ENCODE peak calls at places on chromosome 15, in seven cellular contexts. Q is IMR-90, P is uterus, J is heart right ventricle, F is choroid plexus epithelial cell, Y is heart left ventricle, X is body of pancreas. D is an unnamed sample.
A peak's percentile ranks its signal among the peaks of the same experiment; 100 is the strongest.

GRCh38 chr15:26087881-26088280 is 224.8 kb upstream of the ATP10A start:
- DNase-seq in Q (peak; percentile 12), P (no peak), J (no peak), F (no peak), Y (no peak), X (no peak), D (no peak)

GRCh38 chr15:45457215-45457614 is 65.3 kb downstream of the SLC30A4 start:
- DNase-seq in Q (no peak), P (no peak), J (no peak), F (peak; percentile 9), Y (no peak), X (peak; percentile 20), D (no peak)

GRCh38 chr15:48282186-48282585 is 49.0 kb upstream of the DUT start:
- DNase-seq in Q (peak; percentile 20), P (no peak), J (no peak), F (peak; percentile 66), Y (no peak), X (no peak), D (no peak)

GRCh38 chr15:69021895-69022294 is 7.4 kb downstream of the NOX5 start:
- DNase-seq in Q (peak; percentile 29), P (no peak), J (no peak), F (no peak), Y (no peak), X (no peak), D (no peak)

GRCh38 chr15:95912728-95913127 is 417.8 kb upstream of the NR2F2 start:
- DNase-seq in Q (no peak), P (no peak), J (no peak), F (no peak), Y (no peak), X (no peak), D (no peak)

GRCh38 chr15:87604857-87605446 is 651.6 kb downstream of the NTRK3 start:
- DNase-seq in Q (no peak), P (no peak), J (no peak), F (peak; percentile 46), Y (no peak), X (no peak), D (no peak)

GRCh38 chr15:100671858-100672543 is 69.6 kb downstream of the ASB7 start:
- DNase-seq in Q (peak; percentile 53), P (peak; percentile 48), J (no peak), F (peak; percentile 54), Y (no peak), X (no peak), D (no peak)

GRCh38 chr15:35874260-35874905 is 328.4 kb upstream of the DPH6 start:
- DNase-seq in Q (peak; percentile 93), P (no peak), J (no peak), F (peak; percentile 88), Y (no peak), X (no peak), D (peak; percentile 84)

GRCh38 chr15:69082556-69082955 is 68.1 kb downstream of the NOX5 start:
- DNase-seq in Q (no peak), P (no peak), J (no peak), F (peak; percentile 79), Y (no peak), X (no peak), D (no peak)

GRCh38 chr15:95825672-95826387 is 504.7 kb upstream of the NR2F2 start:
- DNase-seq in Q (no peak), P (no peak), J (no peak), F (peak; percentile 44), Y (no peak), X (no peak), D (no peak)

GRCh38 chr15:77021803-77022381 is 27.0 kb downstream of the PSTPIP1 start:
- DNase-seq in Q (peak; percentile 68), P (no peak), J (no peak), F (peak; percentile 62), Y (peak; percentile 28), X (no peak), D (no peak)

GRCh38 chr15:48554112-48554511 is 91.4 kb downstream of the FBN1 start:
- DNase-seq in Q (no peak), P (no peak), J (no peak), F (peak; percentile 40), Y (no peak), X (no peak), D (no peak)

GRCh38 chr15:57892181-57892580 is 173.3 kb downstream of the ALDH1A2 start:
- DNase-seq in Q (no peak), P (no peak), J (no peak), F (peak; percentile 16), Y (no peak), X (no peak), D (no peak)

GRCh38 chr15:85025516-85026279 is 44.0 kb downstream of the PDE8A start:
- DNase-seq in Q (no peak), P (no peak), J (no peak), F (no peak), Y (no peak), X (peak; percentile 21), D (no peak)

GRCh38 chr15:67613708-67614107 is 71.2 kb downstream of the MAP2K5 start:
- DNase-seq in Q (no peak), P (no peak), J (no peak), F (no peak), Y (no peak), X (no peak), D (no peak)

GRCh38 chr15:64917211-64917610 is 5.5 kb downstream of the ANKDD1A start:
- DNase-seq in Q (no peak), P (no peak), J (no peak), F (no peak), Y (no peak), X (no peak), D (no peak)

GRCh38 chr15:62394079-62394478 is 229.0 kb upstream of the C2CD4B start:
- DNase-seq in Q (peak; percentile 38), P (no peak), J (no peak), F (no peak), Y (no peak), X (no peak), D (no peak)

GRCh38 chr15:62393196-62393595 is 228.1 kb upstream of the C2CD4B start:
- DNase-seq in Q (peak; percentile 51), P (no peak), J (no peak), F (no peak), Y (no peak), X (no peak), D (no peak)

GRCh38 chr15:62391565-62392262 is 226.6 kb upstream of the C2CD4B start:
- DNase-seq in Q (peak; percentile 34), P (peak; percentile 58), J (peak; percentile 34), F (peak; percentile 42), Y (peak; percentile 71), X (peak; percentile 33), D (no peak)

GRCh38 chr15:62390793-62391543 is 225.9 kb upstream of the C2CD4B start:
- DNase-seq in Q (peak; percentile 36), P (peak; percentile 41), J (peak; percentile 20), F (peak; percentile 54), Y (peak; percentile 50), X (peak; percentile 32), D (no peak)

DNA sequence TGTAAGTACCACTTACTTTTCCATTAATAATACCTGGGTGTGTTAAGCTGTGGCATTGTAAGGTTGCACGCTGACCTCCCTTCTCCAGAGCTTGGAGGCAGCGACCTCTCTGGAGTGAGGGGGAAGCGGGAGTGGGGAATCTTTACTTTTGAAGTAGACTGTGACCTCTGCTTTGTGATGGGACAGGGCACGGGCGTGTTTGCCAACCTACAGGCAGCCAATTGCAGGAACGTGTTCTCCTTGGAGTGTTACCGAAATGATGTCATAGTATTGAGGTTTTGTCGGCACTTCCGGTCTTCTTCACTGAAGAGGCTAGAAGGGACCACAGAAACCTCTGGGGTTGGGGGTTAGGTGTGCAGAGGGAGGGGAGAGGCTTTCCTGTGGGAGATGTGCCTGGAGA is 227.3 kb upstream of the C2CD4B start:
- DNase-seq in Q (peak; percentile 53), P (no peak), J (peak; percentile 34), F (peak; percentile 38), Y (peak; percentile 57), X (peak; percentile 20), D (no peak)
- TF ChIP-seq CTCF in Q (no peak), P (no peak), J (no peak), F (peak; percentile 19), Y (no peak), X (no peak), D (peak; percentile 21)

DNA sequence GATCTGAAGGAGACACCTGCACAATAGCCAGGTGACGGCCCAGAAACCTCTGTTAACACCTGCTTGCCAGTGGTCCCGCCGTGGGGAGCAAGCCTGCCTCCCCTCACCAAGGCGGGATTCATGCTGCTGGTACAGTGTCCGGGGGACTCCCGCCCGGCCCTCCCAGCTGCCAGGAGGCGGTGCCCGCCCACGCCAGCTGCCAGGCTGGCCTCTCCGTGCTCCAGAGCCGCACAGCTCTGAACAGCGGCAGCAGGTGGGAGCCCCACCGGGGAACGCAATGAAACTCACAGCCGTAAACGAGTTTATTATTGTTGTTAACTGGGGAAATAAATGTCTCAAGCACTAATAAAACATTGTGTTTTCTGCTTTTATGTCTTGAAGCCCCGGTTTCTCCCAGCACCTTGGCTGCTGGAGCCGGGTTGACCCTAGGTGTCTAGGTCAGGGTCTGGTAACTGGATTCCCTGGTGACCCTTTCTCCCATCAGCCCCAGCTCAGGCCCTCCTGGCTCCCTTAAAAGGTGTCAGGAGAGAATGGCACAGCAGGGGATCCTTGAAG is 317.7 kb upstream of the TLE3 start:
- DNase-seq in Q (no peak), P (no peak), J (no peak), F (no peak), Y (no peak), X (no peak), D (no peak)
- H3K4me3 ChIP-seq in Q (no peak overlapping the region), P (no peak overlapping the region), J (no peak overlapping the region), F (no peak overlapping the region), Y (no peak overlapping the region), X (no peak overlapping the region), D (no peak overlapping the region)

GRCh38 chr15:71259866-71260265 is 144.6 kb downstream of the THSD4 start:
- DNase-seq in Q (no peak), P (no peak), J (no peak), F (no peak), Y (no peak), X (no peak), D (no peak)

GRCh38 chr15:71252036-71252898 is 137.0 kb downstream of the THSD4 start:
- DNase-seq in Q (peak; percentile 56), P (peak; percentile 48), J (no peak), F (peak; percentile 59), Y (peak; percentile 46), X (no peak), D (no peak)

GRCh38 chr15:71254503-71254902 is 139.2 kb downstream of the THSD4 start:
- DNase-seq in Q (peak; percentile 26), P (no peak), J (no peak), F (no peak), Y (peak; percentile 45), X (no peak), D (no peak)

GRCh38 chr15:71261418-71261817 is 146.1 kb downstream of the THSD4 start:
- DNase-seq in Q (no peak), P (no peak), J (no peak), F (no peak), Y (no peak), X (no peak), D (no peak)

DNA sequence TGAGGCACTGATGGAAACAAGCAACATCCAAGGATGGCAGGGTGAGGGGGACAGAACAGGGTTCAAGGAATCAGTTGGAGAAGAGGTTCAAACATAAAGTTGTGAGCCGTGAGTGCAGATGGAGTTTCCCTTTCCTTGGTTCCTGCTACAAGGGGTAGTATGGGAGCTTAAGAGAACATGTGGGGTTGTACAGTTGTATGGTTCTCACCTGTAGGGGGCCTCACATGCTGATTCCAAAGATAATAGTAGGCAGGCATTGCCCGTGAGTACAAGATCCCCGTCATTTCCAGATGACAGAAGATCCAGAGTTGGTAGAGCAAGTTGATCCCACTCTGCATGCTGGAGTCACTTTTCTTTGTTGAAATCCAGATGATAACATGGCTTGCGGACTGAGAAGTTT is 141.7 kb downstream of the THSD4 start:
- DNase-seq in Q (no peak), P (no peak), J (no peak), F (no peak), Y (no peak), X (no peak), D (no peak)
- TF ChIP-seq CTCF in Q (no peak), P (no peak), J (no peak), F (no peak), Y (no peak), X (no peak), D (no peak)

GRCh38 chr15:78750566-78750965 is 60.7 kb downstream of the ADAMTS7 start:
- DNase-seq in Q (no peak), P (peak; percentile 20), J (no peak), F (no peak), Y (no peak), X (peak; percentile 26), D (no peak)
- H3K4me3 ChIP-seq in Q (no peak overlapping the region), P (no peak overlapping the region), J (peak overlapping the region; percentile 26), F (no peak overlapping the region), Y (no peak overlapping the region), X (no peak overlapping the region), D (no peak overlapping the region)